ENCODE peak calls at places on chromosomes 7 and 10, in ten cellular contexts. T is RWPE1; S is NCI-H1092; K is T-cell; I is EL; N is stimulated activated CD4-positive, alpha-beta T cell treated with anti-CD3 and anti-CD28 coated beads, Interleukin-4, amount 100 ng/mL, for 1 hour; R is effector CD4-positive, alpha-beta T cell; P is AML-193; U is NCI-H524 treated with DMSO at 0.1 percent for 48 hours; Y is smooth muscle cell of the brain vasculature. E is an unnamed sample.

GRCh38 chr10:22343761-22344160 is 1.5 kb upstream of the SPAG6 start:
- DNase-seq in T (no peak), S (no peak), K (no peak), I (no peak), N (no peak), R (no peak), P (no peak), U (no peak), Y (no peak), E (no peak)

GRCh38 chr7:80711521-80711920 is 73.1 kb downstream of the CD36 start:
- DNase-seq in T (peak; percentile 4), S (no peak), K (no peak), I (peak; percentile 50), N (no peak), R (no peak), P (no peak), U (no peak), Y (no peak), E (no peak)

GRCh38 chr10:1519391-1519790 is 217.9 kb downstream of the ADARB2 start:
- DNase-seq in T (no peak), S (no peak), K (no peak), I (no peak), N (no peak), R (no peak), P (no peak), U (no peak), Y (no peak), E (no peak)

GRCh38 chr7:42250411-42250810 is 13.4 kb upstream of the GLI3 start:
- DNase-seq in T (no peak), S (no peak), K (no peak), I (no peak), N (no peak), R (no peak), P (no peak), U (no peak), Y (no peak), E (no peak)

GRCh38 chr10:110263164-110263563 is 41.6 kb downstream of the SMNDC1 start:
- DNase-seq in T (no peak), S (no peak), K (no peak), I (no peak), N (no peak), R (no peak), P (no peak), U (no peak), Y (no peak), E (no peak)

GRCh38 chr7:81736088-81736487 is 33.8 kb downstream of the HGF start:
- DNase-seq in T (peak; percentile 11), S (no peak), K (no peak), I (no peak), N (no peak), R (no peak), P (no peak), U (no peak), Y (no peak), E (no peak)

GRCh38 chr7:75695036-75695435 is 43.7 kb downstream of the HIP1 start:
- DNase-seq in T (no peak), S (no peak), K (no peak), I (no peak), N (no peak), R (no peak), P (no peak), U (no peak), Y (no peak), E (no peak)

GRCh38 chr10:119538632-119539358 is 3.7 kb downstream of the RGS10 start:
- DNase-seq in T (no peak), S (no peak), K (peak; percentile 57), I (peak; percentile 52), N (no peak), R (no peak), P (no peak), U (no peak), Y (no peak), E (no peak)